ENCODE peak calls at places on chromosomes 2 and 18, in nine cellular contexts. H, I, P, L, U, Q, V, A and M are unnamed samples.

GRCh38 chr2:111053266-111053665 is 67.4 kb upstream of the BCL2L11 start:
- DNase-seq in H (no peak), I (no peak), P (no peak), L (no peak), U (no peak), Q (no peak), V (no peak), A (no peak), M (no peak)

GRCh38 chr2:219476605-219477578 is 21.8 kb upstream of the GMPPA start:
- DNase-seq in H (peak; percentile 79), I (no peak), P (no peak), L (no peak), U (no peak), Q (no peak), V (no peak), A (no peak), M (peak; percentile 97)

GRCh38 chr2:122138561-122138960 is 383.1 kb downstream of the TSN start:
- DNase-seq in H (no peak), I (no peak), P (no peak), L (no peak), U (no peak), Q (no peak), V (no peak), A (no peak), M (peak; percentile 27)

GRCh38 chr2:25036221-25036559 is 5.7 kb upstream of the EFR3B start:
- DNase-seq in H (peak; percentile 16), I (no peak), P (no peak), L (no peak), U (no peak), Q (no peak), V (no peak), A (no peak), M (no peak)

GRCh38 chr2:43467889-43468288 is 127.9 kb downstream of the THADA start:
- DNase-seq in H (no peak), I (peak; percentile 81), P (no peak), L (no peak), U (no peak), Q (peak; percentile 59), V (no peak), A (peak; percentile 60), M (no peak)

GRCh38 chr2:61758159-61758558 is 95.7 kb downstream of the FAM161A start:
- DNase-seq in H (no peak), I (no peak), P (no peak), L (no peak), U (no peak), Q (no peak), V (no peak), A (no peak), M (no peak)

GRCh38 chr2:198127627-198128026 is 323.2 kb downstream of the PLCL1 start:
- DNase-seq in H (peak; percentile 66), I (peak; percentile 84), P (no peak), L (no peak), U (peak; percentile 70), Q (no peak), V (peak; percentile 23), A (peak; percentile 54), M (peak; percentile 5)

GRCh38 chr2:65749549-65749948 is 317.1 kb upstream of the SPRED2 start:
- DNase-seq in H (no peak), I (peak; percentile 6), P (no peak), L (no peak), U (no peak), Q (no peak), V (no peak), A (peak; percentile 57), M (no peak)

GRCh38 chr2:179171371-179171770 is 93.3 kb downstream of the SESTD1 start:
- DNase-seq in H (no peak), I (no peak), P (no peak), L (no peak), U (no peak), Q (no peak), V (no peak), A (no peak), M (no peak)

GRCh38 chr2:46855805-46856204 is 59.8 kb downstream of the MCFD2 start:
- DNase-seq in H (no peak), I (peak; percentile 63), P (no peak), L (no peak), U (no peak), Q (no peak), V (peak; percentile 46), A (peak; percentile 77), M (no peak)

GRCh38 chr2:117323341-117323740 is 491.1 kb upstream of the DDX18 start:
- DNase-seq in H (peak; percentile 58), I (no peak), P (no peak), L (no peak), U (no peak), Q (no peak), V (no peak), A (no peak), M (no peak)

GRCh38 chr2:146417942-146418341 is 1426.9 kb upstream of the ACVR2A start:
- DNase-seq in H (no peak), I (no peak), P (no peak), L (no peak), U (no peak), Q (no peak), V (no peak), A (peak; percentile 52), M (no peak)

GRCh38 chr2:200784215-200784614 is 27.5 kb upstream of the BZW1 start:
- DNase-seq in H (no peak), I (no peak), P (no peak), L (no peak), U (no peak), Q (no peak), V (no peak), A (no peak), M (no peak)

GRCh38 chr2:236405357-236405756 is 141.2 kb upstream of the ASB18 start:
- DNase-seq in H (no peak), I (no peak), P (no peak), L (no peak), U (no peak), Q (no peak), V (no peak), A (no peak), M (no peak)

GRCh38 chr2:172929644-172930043 is 146.0 kb upstream of the MAP3K20 start:
- DNase-seq in H (no peak), I (peak; percentile 10), P (no peak), L (no peak), U (no peak), Q (no peak), V (no peak), A (no peak), M (no peak)

GRCh38 chr2:30656079-30656478 is 151.2 kb downstream of the CAPN13 start:
- DNase-seq in H (no peak), I (peak; percentile 43), P (no peak), L (no peak), U (no peak), Q (no peak), V (no peak), A (no peak), M (no peak)

GRCh38 chr2:202529389-202529788 is 105.4 kb upstream of the FAM117B start:
- DNase-seq in H (no peak), I (peak; percentile 63), P (no peak), L (no peak), U (no peak), Q (no peak), V (no peak), A (peak; percentile 43), M (no peak)

GRCh38 chr2:73232471-73233153 is 427 bp downstream of the PRADC1 start:
- DNase-seq in H (no peak), I (peak; percentile 32), P (peak; percentile 27), L (peak; percentile 27), U (no peak), Q (no peak), V (no peak), A (peak; percentile 13), M (no peak)

GRCh38 chr2:51920509-51920908 is 888.6 kb upstream of the NRXN1 start:
- DNase-seq in H (no peak), I (no peak), P (no peak), L (no peak), U (no peak), Q (no peak), V (no peak), A (peak; percentile 78), M (no peak)

GRCh38 chr2:190180313-190181065 is 118.0 kb upstream of the MSTN start:
- DNase-seq in H (peak; percentile 70), I (peak; percentile 65), P (peak; percentile 66), L (peak; percentile 72), U (peak; percentile 58), Q (no peak), V (no peak), A (no peak), M (peak; percentile 88)
- H3K36me3 ChIP-seq in H (no peaks in the 10 kb centered on the region), I (no peaks in the 10 kb centered on the region), P (no peaks in the 10 kb centered on the region), L (no peaks in the 10 kb centered on the region), U (no peaks in the 10 kb centered on the region), Q (no peaks in the 10 kb centered on the region), V (no peaks in the 10 kb centered on the region), A (no peaks in the 10 kb centered on the region), M (no peaks in the 10 kb centered on the region)

GRCh38 chr18:54102123-54102522 is 122.3 kb downstream of the MBD2 start:
- DNase-seq in H (no peak), I (no peak), P (no peak), L (no peak), U (no peak), Q (no peak), V (no peak), A (no peak), M (no peak)
- H3K27me3 ChIP-seq in H (no peaks in the 10 kb centered on the region), I (no peaks in the 10 kb centered on the region), P (no peaks in the 10 kb centered on the region), L (no peaks in the 10 kb centered on the region), U (no peaks in the 10 kb centered on the region), Q (no peaks in the 10 kb centered on the region), V (no peaks in the 10 kb centered on the region), A (no peaks in the 10 kb centered on the region), M (no peaks in the 10 kb centered on the region)

DNA sequence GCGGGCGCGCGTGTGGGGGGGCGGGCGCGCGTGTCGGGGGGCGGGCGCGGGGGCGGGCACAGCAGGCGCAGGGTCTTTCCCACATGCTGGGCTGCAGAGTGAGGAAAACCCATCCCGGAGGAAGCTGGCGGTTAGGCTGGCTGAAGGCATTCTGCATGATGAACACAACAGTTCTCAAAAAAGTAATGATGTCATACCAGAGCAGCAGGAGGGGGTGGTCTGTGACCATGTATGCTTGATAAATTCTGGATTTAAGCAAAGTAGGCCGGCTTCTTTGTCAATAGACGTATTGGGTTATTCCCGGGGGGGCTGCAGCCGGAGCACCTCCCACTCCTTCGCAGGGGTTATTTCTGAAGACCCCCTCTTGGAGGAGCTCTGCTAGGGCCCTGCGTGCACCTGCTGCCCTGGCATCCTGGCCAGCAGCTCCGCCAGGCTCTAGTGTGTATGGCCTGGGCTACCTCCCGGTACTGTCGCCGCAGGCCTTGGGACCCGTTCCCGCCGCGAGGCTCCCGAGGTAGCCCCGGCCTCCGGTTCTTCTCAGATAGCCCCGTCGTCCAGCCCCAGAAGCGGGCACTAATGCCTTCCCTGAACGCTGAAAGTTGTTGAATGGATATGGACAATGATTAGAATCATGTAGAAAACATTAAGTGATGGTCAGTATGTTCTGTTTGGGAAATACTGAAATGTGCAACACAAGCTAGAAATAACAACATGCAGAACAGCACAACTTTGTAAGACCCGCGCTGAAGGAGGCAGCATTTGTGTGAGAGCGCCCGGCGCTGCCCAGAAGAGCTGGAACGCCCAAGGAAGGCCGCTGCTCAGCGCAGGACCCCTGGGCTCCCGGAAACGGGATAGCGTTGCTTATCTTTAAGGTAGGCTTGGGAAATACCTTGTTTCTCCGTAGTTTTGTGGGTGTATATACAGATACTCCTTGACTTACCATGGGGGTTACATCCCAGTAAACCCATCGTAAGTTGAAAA is 101.4 kb upstream of the RAB6C start:
- DNase-seq in H (peak; percentile 9), I (peak; percentile 68), P (no peak), L (peak; percentile 38), U (no peak), Q (no peak), V (peak; percentile 7), A (no peak), M (peak; percentile 69)
- H3K4me3 ChIP-seq in H (peak overlapping the region; percentile 41), I (peak overlapping the region; percentile 33), P (peak overlapping the region; percentile 66), L (peak overlapping the region; percentile 72), U (peak overlapping the region; percentile 36), Q (peak overlapping the region; percentile 32), V (no peak overlapping the region), A (no peak overlapping the region), M (peak overlapping the region; percentile 39)

GRCh38 chr2:11637546-11637945 is 32.4 kb downstream of the NTSR2 start:
- DNase-seq in H (no peak), I (no peak), P (no peak), L (no peak), U (no peak), Q (no peak), V (no peak), A (no peak), M (peak; percentile 29)
- H3K36me3 ChIP-seq in H (peaks cover 61% of the 10 kb centered on the region), I (no peaks in the 10 kb centered on the region), P (peaks cover 25% of the 10 kb centered on the region), L (no peaks in the 10 kb centered on the region), U (no peaks in the 10 kb centered on the region), Q (no peaks in the 10 kb centered on the region), V (no peaks in the 10 kb centered on the region), A (no peaks in the 10 kb centered on the region), M (peaks cover 3% of the 10 kb centered on the region)